ENCODE peak calls at places on chromosomes 13 and 19, in six cellular contexts. One of them, this sample, is unnamed.

GRCh38 chr19:20167020-20167644 is at the start of gene ZNF486:
- DNase-seq in K562: peak; percentile 24
- DNase-seq in A549: peak; percentile 4
- DNase-seq in H1: peak; percentile 89
- DNase-seq in HepG2: peak; percentile 80
- DNase-seq in endothelial cell of umbilical vein: peak; percentile 95
- DNase-seq in this sample: peak; percentile 98

GRCh38 chr13:110132178-110132975 is 174.6 kb downstream of the COL4A1 start:
- DNase-seq in endothelial cell of umbilical vein: no peak
- DNase-seq in A549: no peak
- DNase-seq in K562: no peak
- DNase-seq in HepG2: no peak
- DNase-seq in H1: no peak
- DNase-seq in this sample: no peak

GRCh38 chr19:48698046-48698445 is 2.3 kb downstream of the FUT2 start:
- DNase-seq in HepG2: no peak
- DNase-seq in H1: no peak
- DNase-seq in endothelial cell of umbilical vein: peak; percentile 60
- DNase-seq in K562: peak; percentile 55
- DNase-seq in A549: no peak
- DNase-seq in this sample: no peak

GRCh38 chr13:25840261-25840660 is 211.6 kb downstream of the SHISA2 start:
- DNase-seq in H1: no peak
- DNase-seq in endothelial cell of umbilical vein: no peak
- DNase-seq in HepG2: no peak
- DNase-seq in K562: no peak
- DNase-seq in A549: no peak
- DNase-seq in this sample: no peak

GRCh38 chr19:45402469-45403070 is 2.3 kb downstream of the PPP1R13L start:
- DNase-seq in K562: peak; percentile 86
- DNase-seq in HepG2: no peak
- DNase-seq in H1: no peak
- DNase-seq in A549: peak; percentile 85
- DNase-seq in endothelial cell of umbilical vein: peak; percentile 53
- DNase-seq in this sample: peak; percentile 78

GRCh38 chr19:41637484-41637883 is 10.6 kb upstream of the CEACAM4 start:
- DNase-seq in A549: no peak
- DNase-seq in H1: no peak
- DNase-seq in K562: no peak
- DNase-seq in endothelial cell of umbilical vein: no peak
- DNase-seq in HepG2: no peak
- DNase-seq in this sample: no peak

GRCh38 chr19:29687897-29688728 is 22.9 kb downstream of the PLEKHF1 start:
- DNase-seq in H1: no peak
- DNase-seq in endothelial cell of umbilical vein: peak; percentile 32
- DNase-seq in K562: no peak
- DNase-seq in HepG2: no peak
- DNase-seq in A549: peak; percentile 48
- DNase-seq in this sample: no peak

GRCh38 chr13:43111887-43112400 is 88.6 kb downstream of the DNAJC15 start:
- DNase-seq in K562: no peak
- DNase-seq in A549: no peak
- DNase-seq in endothelial cell of umbilical vein: peak; percentile 47
- DNase-seq in H1: no peak
- DNase-seq in HepG2: no peak
- DNase-seq in this sample: no peak

GRCh38 chr19:48632692-48633147 is 4.5 kb downstream of the DBP start:
- DNase-seq in endothelial cell of umbilical vein: no peak
- DNase-seq in K562: no peak
- DNase-seq in HepG2: no peak
- DNase-seq in A549: no peak
- DNase-seq in H1: no peak
- DNase-seq in this sample: no peak

GRCh38 chr19:6059996-6060599 is 50.2 kb downstream of the RFX2 start:
- DNase-seq in K562: no peak
- DNase-seq in HepG2: no peak
- DNase-seq in H1: no peak
- DNase-seq in A549: no peak
- DNase-seq in endothelial cell of umbilical vein: no peak
- DNase-seq in this sample: no peak

GRCh38 chr13:31946091-31946770 is 85.3 kb upstream of the FRY start:
- DNase-seq in K562: no peak
- DNase-seq in endothelial cell of umbilical vein: no peak
- DNase-seq in A549: no peak
- DNase-seq in HepG2: no peak
- DNase-seq in H1: no peak
- DNase-seq in this sample: no peak

GRCh38 chr19:56141416-56141992 is 417 bp downstream of the ZNF444 start:
- DNase-seq in H1: no peak
- DNase-seq in A549: no peak
- DNase-seq in K562: no peak
- DNase-seq in endothelial cell of umbilical vein: no peak
- DNase-seq in HepG2: no peak
- DNase-seq in this sample: no peak
- TF ChIP-seq JUN in H1: no peak
- TF ChIP-seq JUN in A549: no peak
- TF ChIP-seq JUN in K562: no peak
- TF ChIP-seq JUN in endothelial cell of umbilical vein: no peak
- TF ChIP-seq JUN in HepG2: no peak
- TF ChIP-seq JUN in this sample: no peak

GRCh38 chr13:40505196-40505595 is 161.2 kb downstream of the FOXO1 start:
- DNase-seq in HepG2: no peak
- DNase-seq in H1: no peak
- DNase-seq in A549: no peak
- DNase-seq in endothelial cell of umbilical vein: no peak
- DNase-seq in K562: no peak
- DNase-seq in this sample: no peak
- TF ChIP-seq JUN in HepG2: no peak
- TF ChIP-seq JUN in H1: no peak
- TF ChIP-seq JUN in A549: no peak
- TF ChIP-seq JUN in endothelial cell of umbilical vein: no peak
- TF ChIP-seq JUN in K562: no peak
- TF ChIP-seq JUN in this sample: no peak

GRCh38 chr19:10719466-10719961 is 1.6 kb downstream of the DNM2 start:
- DNase-seq in K562: peak; percentile 60
- DNase-seq in HepG2: no peak
- DNase-seq in A549: no peak
- DNase-seq in H1: no peak
- DNase-seq in endothelial cell of umbilical vein: no peak
- DNase-seq in this sample: no peak

GRCh38 chr19:10717054-10717355 is 874 bp upstream of the DNM2 start:
- DNase-seq in endothelial cell of umbilical vein: no peak
- DNase-seq in H1: no peak
- DNase-seq in HepG2: no peak
- DNase-seq in A549: no peak
- DNase-seq in K562: no peak
- DNase-seq in this sample: no peak

GRCh38 chr19:10720607-10721125 is 2.8 kb downstream of the DNM2 start:
- DNase-seq in HepG2: no peak
- DNase-seq in endothelial cell of umbilical vein: no peak
- DNase-seq in K562: no peak
- DNase-seq in H1: no peak
- DNase-seq in A549: no peak
- DNase-seq in this sample: no peak

GRCh38 chr19:10717356-10718204 is at the start of gene DNM2:
- DNase-seq in A549: peak; percentile 100
- DNase-seq in H1: peak; percentile 99
- DNase-seq in K562: peak; percentile 95
- DNase-seq in HepG2: peak; percentile 100
- DNase-seq in endothelial cell of umbilical vein: peak; percentile 100
- DNase-seq in this sample: peak; percentile 100

DNA sequence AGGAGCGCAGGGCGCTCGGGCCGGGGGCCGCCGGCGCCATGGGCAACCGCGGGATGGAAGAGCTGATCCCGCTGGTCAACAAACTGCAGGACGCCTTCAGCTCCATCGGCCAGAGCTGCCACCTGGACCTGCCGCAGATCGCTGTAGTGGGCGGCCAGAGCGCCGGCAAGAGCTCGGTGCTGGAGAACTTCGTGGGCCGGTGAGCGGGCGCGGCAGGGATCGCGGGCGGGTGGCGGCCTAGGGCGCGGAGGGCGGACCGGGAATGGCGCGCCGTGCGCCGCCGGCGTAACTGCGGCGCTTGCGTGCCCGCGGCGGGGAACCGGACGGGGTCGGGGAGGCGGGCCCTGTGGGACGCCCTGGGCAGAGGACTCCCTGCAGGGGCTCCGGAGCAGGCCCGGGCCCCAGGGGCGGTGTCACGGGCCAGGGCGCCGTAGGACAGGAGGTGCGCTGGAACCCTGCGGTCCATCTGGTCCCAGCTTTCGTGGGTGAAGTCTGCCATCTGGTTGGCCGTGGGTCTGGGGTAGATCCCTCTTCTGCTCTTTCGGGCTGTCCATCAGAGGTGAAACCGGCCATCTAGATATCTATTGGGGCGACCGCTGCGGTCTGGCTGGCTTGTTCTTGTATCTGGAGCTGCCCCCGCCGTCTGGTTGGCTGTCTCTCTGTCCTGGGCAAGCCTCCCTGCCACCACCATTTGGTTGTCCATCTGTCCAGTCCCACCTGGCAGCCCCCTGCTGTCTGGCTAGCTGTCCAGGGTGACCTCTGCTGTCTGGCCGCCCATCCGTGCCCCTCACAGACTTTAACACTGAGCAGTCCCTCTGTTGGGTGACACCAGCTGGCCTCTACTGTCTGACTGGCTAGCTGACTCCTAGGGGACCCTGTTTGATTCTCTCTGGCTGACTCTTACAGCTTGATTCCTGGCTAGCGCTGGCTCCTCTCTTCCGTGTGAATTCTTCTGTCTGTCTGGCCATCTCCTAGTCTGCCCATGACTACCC is 622 bp downstream of the DNM2 start:
- DNase-seq in A549: no peak
- DNase-seq in K562: peak; percentile 73
- DNase-seq in H1: no peak
- DNase-seq in HepG2: no peak
- DNase-seq in endothelial cell of umbilical vein: peak; percentile 26
- DNase-seq in this sample: peak; percentile 38
- TF ChIP-seq JUN in A549: no peak
- TF ChIP-seq JUN in K562: no peak
- TF ChIP-seq JUN in H1: no peak
- TF ChIP-seq JUN in HepG2: no peak
- TF ChIP-seq JUN in endothelial cell of umbilical vein: no peak
- TF ChIP-seq JUN in this sample: no peak

GRCh38 chr19:13018037-13018914 is 23.0 kb downstream of the NFIX start:
- DNase-seq in A549: no peak
- DNase-seq in endothelial cell of umbilical vein: peak; percentile 38
- DNase-seq in HepG2: no peak
- DNase-seq in H1: no peak
- DNase-seq in K562: peak; percentile 50
- DNase-seq in this sample: peak; percentile 46
- TF ChIP-seq JUN in A549: no peak
- TF ChIP-seq JUN in endothelial cell of umbilical vein: no peak
- TF ChIP-seq JUN in HepG2: no peak
- TF ChIP-seq JUN in H1: no peak
- TF ChIP-seq JUN in K562: no peak
- TF ChIP-seq JUN in this sample: no peak

This sample was measured in WTC11.